ENCODE peak calls at places on chromosomes 13 and 19, in four cellular contexts. Y is stimulated activated CD4-positive, alpha-beta T cell treated with anti-CD3 and anti-CD28 coated beads, Interleukin-4, amount 100 ng/mL, for 24 hours; A is HuH-7; N is IMR-90. C is an unnamed sample.

GRCh38 chr19:1822210-1822609 is 10.1 kb upstream of the ATP8B3 start:
- DNase-seq in Y (no peak), A (no peak), N (no peak), C (no peak)

GRCh38 chr13:42970824-42971669 is 21.0 kb downstream of the EPSTI1 start:
- DNase-seq in Y (peak; percentile 59), A (peak; percentile 45), N (peak; percentile 43), C (peak; percentile 53)

GRCh38 chr13:99416411-99417121 is 84.7 kb upstream of the TM9SF2 start:
- DNase-seq in Y (no peak), A (no peak), N (no peak), C (no peak)

GRCh38 chr19:18995804-18996241 is 37.5 kb downstream of the SUGP2 start:
- DNase-seq in Y (peak; percentile 7), A (peak; percentile 85), N (peak; percentile 96), C (peak; percentile 86)

GRCh38 chr19:30369833-30370232 is 2.4 kb upstream of the ZNF536 start:
- DNase-seq in Y (no peak), A (no peak), N (no peak), C (no peak)

GRCh38 chr19:56942749-56943148 is 102.2 kb upstream of the PEG3 start:
- DNase-seq in Y (no peak), A (peak; percentile 17), N (no peak), C (no peak)

GRCh38 chr19:47225746-47226425 is 5.1 kb downstream of the BBC3 start:
- DNase-seq in Y (peak; percentile 83), A (peak; percentile 89), N (peak; percentile 84), C (peak; percentile 96)

GRCh38 chr13:74889321-74889720 is 592.6 kb downstream of the TBC1D4 start:
- DNase-seq in Y (no peak), A (no peak), N (no peak), C (no peak)

GRCh38 chr13:75219479-75220237 is 262.3 kb downstream of the TBC1D4 start:
- DNase-seq in Y (peak; percentile 88), A (peak; percentile 74), N (peak; percentile 57), C (peak; percentile 99)

GRCh38 chr13:110546933-110547332 is 14.6 kb downstream of the RAB20 start:
- DNase-seq in Y (no peak), A (no peak), N (peak; percentile 89), C (no peak)

GRCh38 chr19:41219924-41220567 is 1.0 kb downstream of the AXL start:
- DNase-seq in Y (no peak), A (no peak), N (peak; percentile 67), C (no peak)

GRCh38 chr13:47680752-47681151 is 320.3 kb downstream of the SUCLA2 start:
- DNase-seq in Y (no peak), A (no peak), N (peak; percentile 50), C (no peak)

GRCh38 chr19:5143471-5144411 is 174.8 kb downstream of the KDM4B start:
- DNase-seq in Y (no peak), A (no peak), N (no peak), C (no peak)

GRCh38 chr13:24313449-24313848 is 4.1 kb downstream of the C1QTNF9 start:
- DNase-seq in Y (no peak), A (no peak), N (peak; percentile 9), C (no peak)

GRCh38 chr19:2479556-2480194 is 3.7 kb downstream of the GADD45B start:
- DNase-seq in Y (no peak), A (no peak), N (no peak), C (no peak)

GRCh38 chr13:90232291-90232690 is 1115.2 kb upstream of the MIR17HG start:
- DNase-seq in Y (no peak), A (no peak), N (no peak), C (no peak)

GRCh38 chr19:11286312-11286974 is 9.5 kb upstream of the TSPAN16 start:
- DNase-seq in Y (no peak), A (no peak), N (peak; percentile 58), C (no peak)

GRCh38 chr19:34364462-34364829 is 550 bp upstream of the GPI start:
- DNase-seq in Y (no peak), A (no peak), N (no peak), C (no peak)

GRCh38 chr19:46975011-46975917 is 44.4 kb upstream of the NPAS1 start:
- DNase-seq in Y (no peak), A (no peak), N (no peak), C (no peak)